ENCODE peak calls at places on chromosomes 7 and 10, in four cellular contexts. T is pancreas, M is fibroblast of lung, H is mucosa of descending colon. F is an unnamed sample.
A peak's percentile ranks its signal among the peaks of the same experiment; 100 is the strongest.

GRCh38 chr10:72334196-72334831 is 20.4 kb downstream of the DNAJB12 start:
- DNase-seq in M (peak; percentile 84), H (peak; percentile 22), T (no peak), F (peak; percentile 60)

GRCh38 chr10:98404571-98405396 is 10.2 kb downstream of the PYROXD2 start:
- DNase-seq in M (peak; percentile 76), H (no peak), T (no peak), F (peak; percentile 65)

GRCh38 chr7:127347567-127348246 is 44.8 kb downstream of the ZNF800 start:
- DNase-seq in H (peak; percentile 78), M (peak; percentile 63), T (peak; percentile 93), F (peak; percentile 13)

GRCh38 chr7:71694678-71695077 is 562.7 kb downstream of the GALNT17 start:
- DNase-seq in H (no peak), T (no peak), M (no peak), F (no peak)

GRCh38 chr10:16944081-16944922 is 127.1 kb upstream of the RSU1 start:
- DNase-seq in T (no peak), H (no peak), M (peak; percentile 78), F (no peak)

GRCh38 chr10:110011679-110012078 is 3.9 kb downstream of the ADD3 start:
- DNase-seq in T (no peak), H (no peak), M (no peak), F (no peak)

GRCh38 chr10:86376403-86376802 is 9.8 kb upstream of the GRID1 start:
- DNase-seq in H (no peak), M (no peak), T (peak; percentile 51), F (no peak)

GRCh38 chr7:99928994-99929729 is at the start of gene GJC3:
- DNase-seq in T (peak; percentile 65), H (peak; percentile 45), M (peak; percentile 45), F (no peak)

GRCh38 chr10:103451091-103451801 is 924 bp downstream of the CALHM2 start:
- DNase-seq in H (peak; percentile 47), T (no peak), M (peak; percentile 28), F (no peak)

GRCh38 chr7:90839892-90840291 is 243.8 kb downstream of the CDK14 start:
- DNase-seq in M (no peak), H (no peak), T (no peak), F (no peak)

GRCh38 chr7:158067219-158067930 is 520.2 kb downstream of the PTPRN2 start:
- DNase-seq in M (no peak), H (no peak), T (no peak), F (no peak)

GRCh38 chr10:132570265-132570664 is 32.7 kb downstream of the INPP5A start:
- DNase-seq in M (no peak), H (no peak), T (peak; percentile 53), F (no peak)

GRCh38 chr10:63976538-63976937 is 455.3 kb downstream of the REEP3 start:
- DNase-seq in H (peak; percentile 65), M (peak; percentile 6), T (peak; percentile 68), F (no peak)

GRCh38 chr7:144668503-144668902 is 167.3 kb downstream of the TPK1 start:
- DNase-seq in H (no peak), M (no peak), T (no peak), F (no peak)

GRCh38 chr10:68469838-68470237 is 1.9 kb downstream of the DNA2 start:
- DNase-seq in H (no peak), M (no peak), T (no peak), F (no peak)

GRCh38 chr10:68474021-68474420 is 2.2 kb upstream of the DNA2 start:
- DNase-seq in T (no peak), H (no peak), M (no peak), F (no peak)

GRCh38 chr10:68471063-68471585 is 649 bp downstream of the DNA2 start:
- DNase-seq in H (no peak), M (no peak), T (no peak), F (no peak)

GRCh38 chr10:68471586-68472408 is at the start of gene DNA2:
- DNase-seq in H (peak; percentile 70), T (peak; percentile 85), M (peak; percentile 57), F (peak; percentile 12)

DNA sequence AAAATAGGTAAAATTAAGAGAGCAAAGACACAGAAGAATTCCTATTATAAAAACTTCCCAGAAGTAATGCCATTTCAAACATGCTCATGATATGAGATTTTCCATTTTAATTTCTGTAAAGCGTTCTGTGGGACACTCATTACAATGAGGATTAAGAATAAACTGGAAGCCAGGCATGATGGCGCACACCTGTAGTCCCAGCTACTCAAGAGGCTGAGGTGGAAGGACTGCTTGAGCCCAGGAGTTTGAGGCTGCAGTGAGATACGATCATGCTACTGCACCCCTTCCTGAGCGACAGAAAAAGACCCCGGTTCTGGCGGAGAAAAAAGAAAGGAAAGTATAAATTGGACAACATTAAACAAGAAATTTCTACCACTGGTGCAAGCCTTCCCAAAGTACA is 1.5 kb downstream of the DNA2 start:
- DNase-seq in T (no peak), M (no peak), H (no peak), F (no peak)
- H3K4me3 ChIP-seq in T (no peak overlapping the region), M (peak overlapping the region; percentile 86), H (no peak overlapping the region), F (peak overlapping the region; percentile 79)

DNA sequence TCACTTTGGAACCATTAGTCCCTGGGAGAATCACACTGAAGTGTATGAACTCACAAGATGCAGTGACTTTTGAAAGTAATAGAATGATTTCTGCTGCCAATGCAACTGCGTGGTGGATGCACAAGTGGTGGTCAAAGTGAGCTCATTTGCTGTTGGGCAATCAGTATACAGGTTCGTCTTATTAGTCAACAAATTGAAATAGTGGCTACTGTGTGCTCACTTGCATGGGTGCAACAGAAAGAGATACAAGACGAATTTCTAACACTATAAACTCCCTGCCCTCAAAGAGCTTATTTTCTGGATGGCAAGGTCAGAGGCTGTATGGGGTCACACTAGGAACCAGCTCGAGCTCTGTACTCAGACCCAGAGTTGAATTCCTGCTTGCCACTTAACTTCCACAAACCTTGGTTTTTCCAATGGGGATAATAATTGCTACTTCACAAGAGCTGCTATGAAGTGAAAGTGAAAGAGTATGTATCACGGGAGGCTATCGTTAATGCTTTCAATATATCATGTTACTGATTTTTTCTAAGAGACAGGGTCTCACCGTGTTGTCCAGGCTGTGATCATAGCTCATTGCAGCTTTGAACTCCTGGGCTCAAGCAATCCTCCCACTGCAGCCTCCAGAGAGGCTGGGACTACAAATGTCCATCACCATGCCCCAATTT is 8.3 kb upstream of the BCL7B start:
- DNase-seq in H (no peak), T (no peak), M (no peak), F (no peak)
- H3K4me3 ChIP-seq in H (no peak overlapping the region), T (no peak overlapping the region), M (peak overlapping the region; percentile 28), F (no peak overlapping the region)

GRCh38 chr10:34216348-34216908 is 598.7 kb downstream of the PARD3 start:
- DNase-seq in T (no peak), H (no peak), M (no peak), F (no peak)
- H3K4me3 ChIP-seq in T (no peak overlapping the region), H (no peak overlapping the region), M (no peak overlapping the region), F (no peak overlapping the region)

GRCh38 chr10:44963772-44964633 is 4.4 kb downstream of the RASSF4 start:
- DNase-seq in M (peak; percentile 58), H (peak; percentile 54), T (no peak), F (peak; percentile 51)

GRCh38 chr10:44961931-44962750 is 2.5 kb downstream of the RASSF4 start:
- DNase-seq in H (no peak), T (no peak), M (no peak), F (no peak)

GRCh38 chr10:44961231-44961571 is 1.6 kb downstream of the RASSF4 start:
- DNase-seq in H (no peak), M (no peak), T (no peak), F (no peak)

GRCh38 chr10:44965104-44965503 is 5.5 kb downstream of the RASSF4 start:
- DNase-seq in M (no peak), T (no peak), H (no peak), F (no peak)

DNA sequence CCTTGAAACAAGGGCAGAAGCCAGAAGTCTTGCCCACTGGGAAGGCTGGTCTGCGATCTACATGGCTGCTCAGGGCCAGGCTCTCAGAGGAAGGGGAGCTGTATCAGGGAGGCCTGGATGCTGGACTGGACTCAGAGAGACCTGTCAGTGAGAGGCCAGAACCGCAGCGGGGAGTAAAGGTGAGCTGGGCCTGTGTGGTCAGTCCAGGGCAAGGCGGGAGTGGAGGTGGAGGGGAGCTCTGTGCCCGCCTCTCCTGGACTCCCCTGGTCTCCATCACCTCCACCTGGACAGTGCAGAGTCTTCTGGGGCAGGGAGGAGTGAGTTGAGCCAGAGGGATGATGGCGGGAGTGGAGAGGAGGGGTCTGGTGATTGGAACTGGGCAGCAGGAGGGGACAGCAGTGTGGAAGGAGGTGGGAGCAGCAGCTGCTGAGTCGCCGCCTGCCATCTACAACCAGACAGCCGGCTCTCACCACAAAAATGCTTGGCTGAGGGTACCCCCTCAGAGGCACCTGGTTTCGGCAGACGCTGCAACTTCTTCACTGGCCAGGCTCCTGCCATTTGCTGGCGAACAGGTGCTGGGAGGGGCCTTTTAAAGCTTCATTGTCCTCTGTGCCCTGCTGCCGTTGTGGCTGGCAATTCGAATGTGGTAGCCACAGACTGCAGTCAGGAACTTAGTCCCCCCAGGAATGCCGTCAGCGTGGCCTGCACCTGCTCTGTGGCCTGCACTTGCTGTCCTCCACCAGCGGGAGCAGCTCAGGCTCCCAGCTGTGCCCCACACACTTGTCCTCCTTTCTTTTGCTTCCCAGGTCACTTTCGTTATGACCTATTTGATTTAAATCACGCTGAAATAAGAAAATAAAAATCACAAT is 3.5 kb downstream of the RASSF4 start:
- DNase-seq in M (no peak), T (no peak), H (no peak), F (peak; percentile 71)
- H3K4me3 ChIP-seq in M (no peak overlapping the region), T (no peak overlapping the region), H (no peak overlapping the region), F (no peak overlapping the region)

GRCh38 chr10:90420637-90421318 is 437.1 kb downstream of the HTR7 start:
- DNase-seq in T (no peak), H (no peak), M (no peak), F (no peak)

GRCh38 chr10:90414926-90415325 is 442.9 kb downstream of the HTR7 start:
- DNase-seq in H (no peak), M (no peak), T (no peak), F (no peak)

GRCh38 chr10:90417056-90417455 is 440.8 kb downstream of the HTR7 start:
- DNase-seq in T (no peak), M (peak; percentile 97), H (no peak), F (peak; percentile 85)

GRCh38 chr10:90418869-90419652 is 438.8 kb downstream of the HTR7 start:
- DNase-seq in M (peak; percentile 96), T (no peak), H (no peak), F (peak; percentile 88)

GRCh38 chr10:90417466-90418210 is 440.2 kb downstream of the HTR7 start:
- DNase-seq in T (no peak), M (no peak), H (no peak), F (no peak)
- H3K4me3 ChIP-seq in T (no peak overlapping the region), M (no peak overlapping the region), H (no peak overlapping the region), F (no peak overlapping the region)

F was measured in skeletal muscle cell.